ENCODE peak calls at places on chromosomes 12 and 14, in six cellular contexts. T is H1, A is NB4, O is adrenal gland, C is hepatocyte, B is psoas muscle. V is an unnamed sample.

GRCh38 chr12:93300611-93301021 is 77.1 kb upstream of the NUDT4 start:
- DNase-seq in T (no peak), A (no peak), O (no peak), C (peak), B (no peak), V (no peak)

GRCh38 chr12:71846322-71846940 is 6.9 kb downstream of the TBC1D15 start:
- DNase-seq in T (no peak), A (peak), O (no peak), C (peak), B (no peak), V (no peak)

GRCh38 chr12:92551853-92552397 is 150.9 kb upstream of the PLEKHG7 start:
- DNase-seq in T (no peak), A (peak), O (peak), C (peak), B (no peak), V (no peak)

GRCh38 chr12:112198120-112198733 is 72.9 kb downstream of the TRAFD1 start:
- DNase-seq in T (peak), A (peak), O (peak), C (peak), B (no peak), V (no peak)

GRCh38 chr14:86604546-86604945 is 1074.6 kb downstream of the FLRT2 start:
- DNase-seq in T (no peak), A (no peak), O (no peak), C (no peak), B (no peak), V (no peak)

GRCh38 chr12:3381059-3382047 is 109.7 kb upstream of the PRMT8 start:
- DNase-seq in T (peak), A (no peak), O (no peak), C (peak), B (no peak), V (no peak)

GRCh38 chr14:35406811-35407630 is 2.5 kb upstream of the NFKBIA start:
- DNase-seq in T (no peak), A (peak), O (peak), C (peak), B (no peak), V (no peak)

GRCh38 chr14:83534995-83535394 is 1994.9 kb upstream of the FLRT2 start:
- DNase-seq in T (no peak), A (no peak), O (no peak), C (no peak), B (no peak), V (no peak)

GRCh38 chr12:18345021-18345735 is 83.9 kb downstream of the PIK3C2G start:
- DNase-seq in T (no peak), A (no peak), O (peak), C (no peak), B (no peak), V (no peak)

GRCh38 chr12:104526320-104526719 is 69.6 kb downstream of the CHST11 start:
- DNase-seq in T (peak), A (no peak), O (no peak), C (no peak), B (no peak), V (no peak)

GRCh38 chr14:30389134-30389900 is 169.6 kb upstream of the G2E3 start:
- DNase-seq in T (no peak), A (no peak), O (peak), C (peak), B (no peak), V (peak)

GRCh38 chr14:52678591-52678990 is 16.8 kb downstream of the ERO1A start:
- DNase-seq in T (no peak), A (peak), O (no peak), C (no peak), B (no peak), V (no peak)

GRCh38 chr14:30223385-30223785 is 295.7 kb upstream of the PRKD1 start:
- DNase-seq in T (no peak), A (no peak), O (peak), C (peak), B (peak), V (peak)

GRCh38 chr12:32947203-32947795 is 50.7 kb upstream of the PKP2 start:
- DNase-seq in T (no peak), A (peak), O (no peak), C (peak), B (no peak), V (no peak)

GRCh38 chr14:61690982-61691381 is 4.3 kb upstream of the HIF1A start:
- DNase-seq in T (no peak), A (peak), O (no peak), C (no peak), B (no peak), V (no peak)

GRCh38 chr14:77598366-77599050 is 17.9 kb downstream of the SPTLC2 start:
- DNase-seq in T (no peak), A (no peak), O (no peak), C (no peak), B (no peak), V (no peak)

GRCh38 chr12:55688716-55689655 is 18.7 kb downstream of the ITGA7 start:
- DNase-seq in T (no peak), A (no peak), O (peak), C (no peak), B (no peak), V (no peak)

GRCh38 chr14:24670594-24670993 is 36.6 kb upstream of the GZMB start:
- DNase-seq in T (no peak), A (no peak), O (no peak), C (no peak), B (no peak), V (no peak)

GRCh38 chr12:130521375-130522124 is 183.9 kb downstream of the PIWIL1 start:
- DNase-seq in T (no peak), A (no peak), O (no peak), C (no peak), B (no peak), V (no peak)

GRCh38 chr12:54984602-54985376 is at the start of gene TESPA1:
- DNase-seq in T (no peak), A (peak), O (peak), C (no peak), B (peak), V (peak)

GRCh38 chr14:34931206-34931605 is 51.6 kb upstream of the SRP54 start:
- DNase-seq in T (no peak), A (no peak), O (no peak), C (no peak), B (no peak), V (no peak)

GRCh38 chr12:22670762-22671161 is 45.8 kb downstream of the ETNK1 start:
- DNase-seq in T (no peak), A (no peak), O (no peak), C (no peak), B (no peak), V (no peak)

GRCh38 chr12:7937867-7938506 is 2.0 kb upstream of the SLC2A3 start:
- DNase-seq in T (no peak), A (peak), O (no peak), C (no peak), B (no peak), V (no peak)

GRCh38 chr14:60101801-60102200 is 10.1 kb downstream of the PCNX4 start:
- DNase-seq in T (no peak), A (no peak), O (no peak), C (no peak), B (no peak), V (no peak)

GRCh38 chr14:75969891-75970290 is 11.9 kb downstream of the TGFB3 start:
- DNase-seq in T (no peak), A (no peak), O (no peak), C (no peak), B (no peak), V (no peak)

GRCh38 chr12:115657081-115658013 is 620.1 kb downstream of the MED13L start:
- DNase-seq in T (no peak), A (no peak), O (no peak), C (no peak), B (no peak), V (no peak)

GRCh38 chr12:85725991-85726390 is 110.2 kb downstream of the RASSF9 start:
- DNase-seq in T (no peak), A (peak), O (no peak), C (no peak), B (no peak), V (no peak)

GRCh38 chr14:90522585-90523191 is 125.9 kb downstream of the CALM1 start:
- DNase-seq in T (no peak), A (peak), O (peak), C (no peak), B (peak), V (peak)

DNA sequence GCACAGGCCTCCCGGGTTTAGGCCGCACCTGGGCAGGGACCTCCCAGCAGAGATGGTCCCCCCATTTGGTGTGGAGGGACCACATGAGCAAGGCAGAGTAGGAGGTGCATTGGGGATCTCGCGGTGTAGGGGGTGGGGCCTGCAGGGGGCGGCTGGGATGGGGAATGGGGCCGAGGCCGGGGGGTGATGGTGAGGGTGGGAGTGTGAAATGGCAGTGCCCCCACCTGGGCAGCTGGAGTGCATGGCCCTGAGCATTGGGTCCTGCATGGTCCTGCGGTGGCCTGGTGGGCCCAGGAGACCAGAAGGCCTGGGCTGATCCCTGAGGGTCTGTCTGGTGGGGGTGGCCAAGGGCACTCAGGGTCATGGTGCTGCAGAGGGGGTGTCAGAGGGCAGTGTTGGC is 111.8 kb downstream of the KIF26A start:
- DNase-seq in T (no peak), A (no peak), O (no peak), C (no peak), B (no peak), V (no peak)
- H3K4me3 ChIP-seq in T (no peak), A (no peak), O (no peak), C (no peak), B (no peak), V (no peak)

GRCh38 chr12:9256758-9257405 is 48.7 kb upstream of the PZP start:
- DNase-seq in T (no peak), A (no peak), O (no peak), C (no peak), B (no peak), V (no peak)

GRCh38 chr12:9258676-9259075 is 50.5 kb upstream of the PZP start:
- DNase-seq in T (no peak), A (no peak), O (no peak), C (no peak), B (no peak), V (no peak)

GRCh38 chr12:9255837-9256236 is 47.6 kb upstream of the PZP start:
- DNase-seq in T (no peak), A (no peak), O (no peak), C (no peak), B (no peak), V (no peak)

GRCh38 chr12:9256341-9256740 is 48.1 kb upstream of the PZP start:
- DNase-seq in T (no peak), A (no peak), O (no peak), C (no peak), B (no peak), V (no peak)

GRCh38 chr12:9260931-9261330 is 52.7 kb upstream of the PZP start:
- DNase-seq in T (no peak), A (no peak), O (no peak), C (no peak), B (no peak), V (no peak)
- H3K4me3 ChIP-seq in T (no peak), A (no peak), O (no peak), C (no peak), B (no peak), V (no peak)

GRCh38 chr14:102096569-102097188 is 9.8 kb upstream of the HSP90AA1 start:
- DNase-seq in T (peak), A (peak), O (peak), C (peak), B (peak), V (peak)
- H3K4me3 ChIP-seq in T (no peak), A (no peak), O (no peak), C (no peak), B (no peak), V (no peak)

DNA sequence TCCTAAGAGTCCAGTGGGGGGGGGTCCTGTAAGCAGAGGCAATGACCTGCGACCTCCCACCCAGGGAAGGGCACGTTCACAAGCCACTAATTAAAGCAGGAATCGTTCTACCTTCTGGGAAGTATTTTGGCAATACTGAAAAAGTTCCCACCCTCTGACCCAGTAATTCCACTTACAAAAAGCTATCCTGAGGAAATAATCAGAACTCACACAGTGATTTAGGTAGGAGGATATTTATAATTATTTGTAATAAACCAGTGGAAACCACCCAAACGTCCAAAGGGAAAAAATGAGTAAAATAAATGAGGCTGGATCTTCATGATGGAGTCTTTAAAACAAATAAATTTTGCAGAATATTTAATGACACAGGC is 54.7 kb downstream of the SSH1 start:
- DNase-seq in T (no peak), A (no peak), O (no peak), C (no peak), B (no peak), V (no peak)
- H3K4me3 ChIP-seq in T (no peak), A (no peak), O (no peak), C (no peak), B (peak), V (peak)

GRCh38 chr12:52874573-52875435 is 26.0 kb upstream of the KRT78 start:
- DNase-seq in T (no peak), A (peak), O (no peak), C (peak), B (no peak), V (no peak)

GRCh38 chr12:52876371-52876770 is 27.6 kb upstream of the KRT78 start:
- DNase-seq in T (no peak), A (no peak), O (peak), C (no peak), B (no peak), V (peak)

GRCh38 chr12:52879394-52880351 is 25.2 kb downstream of the KRT8 start:
- DNase-seq in T (peak), A (peak), O (peak), C (peak), B (peak), V (peak)

GRCh38 chr12:52877242-52877641 is 27.6 kb downstream of the KRT8 start:
- DNase-seq in T (no peak), A (no peak), O (no peak), C (no peak), B (no peak), V (no peak)

GRCh38 chr12:52878507-52879393 is 26.1 kb downstream of the KRT8 start:
- DNase-seq in T (no peak), A (no peak), O (no peak), C (peak), B (no peak), V (no peak)
- H3K4me3 ChIP-seq in T (peak), A (no peak), O (no peak), C (no peak), B (no peak), V (peak)

DNA sequence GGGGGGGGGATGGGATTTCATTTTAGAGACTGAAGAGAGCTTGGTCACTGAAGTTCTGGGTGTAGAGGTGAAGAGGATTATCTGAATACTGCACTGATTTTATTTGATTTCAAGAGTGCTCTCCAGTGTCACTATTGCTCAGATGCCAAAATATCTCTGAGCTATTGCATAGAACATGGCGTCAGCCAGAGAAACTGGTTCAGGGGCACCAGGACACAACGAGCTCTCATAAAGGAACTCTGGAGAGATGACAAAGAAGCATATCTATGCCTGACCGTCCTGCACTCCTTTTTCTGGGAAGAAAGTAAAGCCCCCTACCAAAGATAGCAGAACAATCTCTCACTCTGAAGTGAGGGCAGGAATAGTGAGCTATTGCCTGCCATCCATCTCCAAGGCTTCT is 2.0 kb downstream of the SLC7A8 start:
- DNase-seq in T (peak), A (no peak), O (no peak), C (no peak), B (no peak), V (no peak)
- H3K4me3 ChIP-seq in T (peak), A (no peak), O (no peak), C (peak), B (peak), V (peak)

DNA sequence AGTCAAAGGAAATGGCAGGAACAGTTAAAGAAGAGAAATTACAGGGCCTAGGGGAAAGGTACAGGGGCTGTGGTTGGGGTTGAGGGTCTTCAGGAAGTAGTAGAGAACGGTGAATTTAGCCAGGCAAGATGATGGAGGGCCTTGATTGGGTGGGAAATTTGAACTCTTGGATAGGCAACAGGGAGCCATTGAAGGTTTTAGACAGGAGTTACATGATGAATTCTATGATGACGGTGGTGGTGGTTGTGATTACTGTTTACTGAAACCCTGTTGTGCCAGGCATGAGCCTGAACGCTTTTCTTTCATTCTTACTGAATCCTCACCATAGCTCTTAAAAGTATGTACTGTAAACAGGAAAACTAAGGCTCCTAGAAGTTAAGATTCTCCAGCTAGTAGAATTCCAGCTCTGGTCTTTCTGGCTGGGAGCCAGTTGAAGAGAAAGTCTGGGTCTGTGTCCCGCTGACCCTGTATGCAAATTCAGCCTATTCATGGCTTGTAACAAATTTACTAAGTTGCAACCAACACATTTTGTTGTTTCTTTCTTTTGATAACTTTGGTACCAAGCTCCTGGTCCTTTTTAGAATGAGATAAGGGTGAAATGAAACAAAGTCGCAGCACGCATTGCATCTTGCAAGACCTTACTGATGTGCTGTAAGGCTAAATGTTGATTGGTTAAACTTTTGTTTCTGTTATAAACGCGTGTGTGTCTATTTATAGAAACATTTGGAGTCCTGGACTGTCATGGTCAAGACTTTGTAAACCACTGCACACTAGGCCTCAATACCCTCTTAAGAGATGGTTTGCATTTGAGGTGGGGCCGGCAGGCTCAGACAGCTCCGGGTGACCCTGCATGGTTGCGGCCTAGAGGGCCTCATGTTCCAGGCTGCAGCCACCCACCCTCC is 6.0 kb downstream of the ORAI1 start:
- DNase-seq in T (no peak), A (no peak), O (no peak), C (no peak), B (no peak), V (no peak)
- H3K4me3 ChIP-seq in T (no peak), A (peak), O (no peak), C (no peak), B (peak), V (no peak)

DNA sequence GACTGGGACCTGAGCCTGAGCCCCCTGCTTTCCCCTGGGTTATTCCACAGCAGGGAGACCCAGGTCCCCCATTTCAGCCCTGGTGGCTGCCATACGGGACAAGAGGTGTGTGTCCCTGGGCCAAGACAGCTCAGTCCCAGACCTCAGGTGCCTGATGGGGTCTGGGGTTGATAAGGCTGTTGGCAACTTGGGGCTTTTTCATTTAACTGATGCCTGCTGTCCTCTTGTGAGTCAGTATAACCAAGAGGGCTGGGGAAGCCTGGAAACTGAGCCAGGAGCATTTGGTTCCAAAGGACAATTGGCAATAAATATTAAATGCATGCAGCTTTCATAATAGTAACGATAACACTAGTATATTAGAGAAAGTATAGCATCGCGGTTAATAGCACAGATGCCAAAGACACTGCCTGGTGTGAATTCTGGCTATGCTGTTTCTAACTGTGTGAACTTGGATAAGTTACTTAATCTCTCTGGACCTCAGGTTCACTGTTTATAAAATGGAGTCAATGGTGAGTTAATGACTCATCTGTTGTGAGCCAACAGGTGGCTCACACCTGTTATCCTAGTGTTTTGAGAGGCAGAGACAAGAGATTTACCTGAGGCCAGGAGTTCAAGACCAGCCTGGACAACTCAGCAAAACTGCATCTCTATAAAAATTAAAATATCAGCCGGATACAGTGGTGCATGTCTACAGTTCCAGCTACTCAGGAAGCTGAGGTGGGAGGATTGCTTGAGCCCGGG is 919 bp downstream of the SDSL start:
- DNase-seq in T (no peak), A (no peak), O (no peak), C (no peak), B (no peak), V (no peak)
- H3K4me3 ChIP-seq in T (no peak), A (peak), O (no peak), C (no peak), B (peak), V (peak)